ENCODE peak calls at places on chromosome 18, in five cellular contexts. K, G, Z, F and P are unnamed samples.

GRCh38 chr18:79523221-79523737 is 127.5 kb downstream of the NFATC1 start:
- DNase-seq in Z (no peak), K (no peak), F (no peak), G (no peak), P (no peak)

GRCh38 chr18:35949903-35950627 is 22.4 kb upstream of the RMP24 start:
- DNase-seq in Z (peak), F (peak), K (peak), G (peak), P (peak)

GRCh38 chr18:2846241-2846637 is 567 bp upstream of the EMILIN2 start:
- DNase-seq in Z (peak), K (no peak), G (no peak), F (peak), P (peak)

GRCh38 chr18:61731693-61732376 is 161.0 kb downstream of the RNF152 start:
- DNase-seq in F (peak), Z (peak), K (no peak), G (no peak), P (no peak)

GRCh38 chr18:43180814-43181213 is 65.3 kb upstream of the RIT2 start:
- DNase-seq in K (no peak), F (no peak), Z (no peak), G (no peak), P (no peak)

GRCh38 chr18:28357785-28358401 is 181.0 kb upstream of the CDH2 start:
- DNase-seq in K (no peak), Z (no peak), F (no peak), G (no peak), P (peak)

GRCh38 chr18:25223899-25224607 is 127.9 kb downstream of the ZNF521 start:
- DNase-seq in F (no peak), G (no peak), Z (no peak), K (no peak), P (no peak)

GRCh38 chr18:57035590-57035989 is 111.3 kb upstream of the BOD1L2 start:
- DNase-seq in F (no peak), K (no peak), G (no peak), Z (no peak), P (no peak)

GRCh38 chr18:26424428-26425147 is 123.8 kb downstream of the KCTD1 start:
- DNase-seq in G (no peak), F (no peak), Z (no peak), K (no peak), P (no peak)

GRCh38 chr18:38174594-38174993 is 609.0 kb upstream of the CELF4 start:
- DNase-seq in G (no peak), F (no peak), Z (no peak), K (no peak), P (no peak)

GRCh38 chr18:6537468-6537867 is 122.8 kb upstream of the L3MBTL4 start:
- DNase-seq in Z (no peak), G (no peak), F (no peak), K (no peak), P (peak)

GRCh38 chr18:39191931-39192330 is 1626.3 kb upstream of the CELF4 start:
- DNase-seq in Z (no peak), K (no peak), F (no peak), G (no peak), P (no peak)

GRCh38 chr18:31512203-31512764 is 14.3 kb downstream of the DSG2 start:
- DNase-seq in G (no peak), Z (peak), K (peak), F (peak), P (peak)

GRCh38 chr18:2641638-2642037 is 13.9 kb upstream of the SMCHD1 start:
- DNase-seq in G (no peak), K (no peak), Z (peak), F (peak), P (peak)

GRCh38 chr18:23631746-23632145 is 31.0 kb downstream of the ANKRD29 start:
- DNase-seq in K (no peak), G (no peak), F (no peak), Z (no peak), P (no peak)

GRCh38 chr18:8889479-8889878 is 184.1 kb downstream of the MTCL1 start:
- DNase-seq in K (no peak), G (no peak), F (peak), Z (peak), P (peak)

GRCh38 chr18:22831441-22831904 is 101.7 kb upstream of the RBBP8 start:
- DNase-seq in G (no peak), F (peak), Z (peak), K (no peak), P (peak)

GRCh38 chr18:48818329-48819254 is 132.2 kb downstream of the SMAD7 start:
- DNase-seq in Z (no peak), K (no peak), F (no peak), G (no peak), P (no peak)

GRCh38 chr18:9825571-9826073 is 60.2 kb upstream of the TXNDC2 start:
- DNase-seq in G (no peak), Z (peak), F (peak), K (peak), P (peak)

GRCh38 chr18:3814840-3815239 is 364.9 kb downstream of the TGIF1 start:
- DNase-seq in K (no peak), F (peak), Z (peak), G (no peak), P (peak)

GRCh38 chr18:35458677-35459441 is 38.9 kb downstream of the INO80C start:
- DNase-seq in G (no peak), K (peak), Z (peak), F (peak), P (peak)

GRCh38 chr18:48780151-48781001 is 170.4 kb downstream of the SMAD7 start:
- DNase-seq in F (peak), G (no peak), K (no peak), Z (peak), P (no peak)

GRCh38 chr18:50401888-50402287 is 27.0 kb downstream of the SKA1 start:
- DNase-seq in F (peak), G (peak), Z (peak), K (peak), P (peak)

GRCh38 chr18:26436176-26437031 is 111.9 kb downstream of the KCTD1 start:
- DNase-seq in F (peak), Z (peak), G (no peak), K (no peak), P (peak)

GRCh38 chr18:27903906-27904305 is 273.0 kb downstream of the CDH2 start:
- DNase-seq in G (no peak), K (no peak), Z (no peak), F (no peak), P (no peak)

GRCh38 chr18:8943900-8944870 is 158.3 kb upstream of the NDUFV2 start:
- DNase-seq in G (no peak), K (peak), Z (peak), F (peak), P (peak)